ENCODE peak calls at places on chromosomes 6 and 20, in nine cellular contexts. V, R, S, U, X, H, W, B and C are unnamed samples.

GRCh38 chr6:166691199-166691598 is 64.1 kb upstream of the RPS6KA2 start:
- DNase-seq in B (no peak), X (no peak), W (no peak), V (no peak), U (no peak), H (peak), S (no peak), R (no peak), C (no peak)

GRCh38 chr20:48722002-48722731 is 105.6 kb downstream of the PREX1 start:
- DNase-seq in U (no peak), B (no peak), W (no peak), H (no peak), X (no peak), S (no peak), V (no peak), R (no peak), C (no peak)

GRCh38 chr6:90233994-90234393 is 62.6 kb downstream of the BACH2 start:
- DNase-seq in R (no peak), W (no peak), U (no peak), V (no peak), H (no peak), S (peak), X (no peak), B (no peak), C (no peak)

GRCh38 chr20:19378057-19378456 is 165.6 kb downstream of the SLC24A3 start:
- DNase-seq in W (no peak), X (no peak), R (no peak), U (no peak), H (no peak), S (no peak), V (no peak), B (no peak), C (no peak)

GRCh38 chr6:11013671-11014070 is 30.4 kb downstream of the ELOVL2 start:
- DNase-seq in B (no peak), R (no peak), W (no peak), H (no peak), V (no peak), X (peak), U (no peak), S (no peak), C (peak)

GRCh38 chr6:42361036-42361435 is 90.7 kb downstream of the TRERF1 start:
- DNase-seq in H (no peak), U (no peak), S (no peak), B (no peak), V (no peak), R (no peak), X (no peak), W (no peak), C (no peak)

GRCh38 chr20:36306557-36307411 is 645 bp downstream of the DLGAP4 start:
- DNase-seq in V (no peak), W (no peak), B (no peak), R (no peak), S (no peak), U (no peak), X (peak), H (no peak), C (no peak)

GRCh38 chr6:56866917-56867522 is 87.9 kb upstream of the BEND6 start:
- DNase-seq in R (no peak), W (no peak), X (no peak), V (no peak), S (no peak), B (no peak), U (no peak), H (no peak), C (no peak)

GRCh38 chr20:60652615-60653014 is 599.4 kb upstream of the CDH4 start:
- DNase-seq in V (no peak), X (no peak), H (no peak), R (no peak), U (no peak), S (no peak), W (no peak), B (no peak), C (no peak)

GRCh38 chr20:59010321-59010994 is 3.4 kb upstream of the CTSZ start:
- DNase-seq in U (no peak), S (no peak), R (peak), B (no peak), X (no peak), V (no peak), H (no peak), W (no peak), C (no peak)

GRCh38 chr6:85986681-85987080 is 344.0 kb upstream of the SYNCRIP start:
- DNase-seq in S (no peak), W (no peak), X (no peak), V (no peak), U (no peak), R (no peak), H (no peak), B (no peak), C (no peak)

GRCh38 chr20:49385471-49385870 is 97.0 kb downstream of the KCNB1 start:
- DNase-seq in U (no peak), R (no peak), S (no peak), W (no peak), B (peak), X (peak), V (no peak), H (no peak), C (peak)

GRCh38 chr6:137025786-137026730 is 18.7 kb downstream of the IL20RA start:
- DNase-seq in R (no peak), V (no peak), X (no peak), H (no peak), S (no peak), U (no peak), W (no peak), B (no peak), C (no peak)

GRCh38 chr6:1636971-1637871 is 27.5 kb downstream of the FOXC1 start:
- DNase-seq in X (no peak), S (no peak), U (no peak), B (peak), V (no peak), R (peak), W (no peak), H (no peak), C (peak)

GRCh38 chr6:139135578-139136545 is 982 bp downstream of the HECA start:
- DNase-seq in V (peak), X (peak), W (peak), S (peak), H (no peak), R (peak), B (no peak), U (peak), C (peak)

GRCh38 chr6:110430236-110430635 is 14.9 kb upstream of the DDO start:
- DNase-seq in V (no peak), X (peak), R (no peak), H (no peak), B (no peak), U (no peak), S (no peak), W (no peak), C (peak)

GRCh38 chr6:6582111-6582510 is 6.4 kb upstream of the LY86 start:
- DNase-seq in H (no peak), W (no peak), R (no peak), X (no peak), S (no peak), U (no peak), V (no peak), B (no peak), C (no peak)

GRCh38 chr20:10795286-10796026 is 121.7 kb upstream of the JAG1 start:
- DNase-seq in R (no peak), B (no peak), V (no peak), U (no peak), W (no peak), S (no peak), X (no peak), H (no peak), C (no peak)

GRCh38 chr20:61192254-61192950 is 59.7 kb upstream of the CDH4 start:
- DNase-seq in W (no peak), H (no peak), X (no peak), V (no peak), B (no peak), R (no peak), S (no peak), U (no peak), C (no peak)

GRCh38 chr6:69914015-69914485 is 47.7 kb downstream of the COL19A1 start:
- DNase-seq in S (no peak), U (no peak), B (peak), H (no peak), W (no peak), V (no peak), X (peak), R (no peak), C (peak)

GRCh38 chr6:3751019-3751729 is at the start of gene PXDC1:
- DNase-seq in R (no peak), V (no peak), H (no peak), U (no peak), S (no peak), W (no peak), X (peak), B (no peak), C (peak)

GRCh38 chr6:36963451-36964290 is 9.1 kb downstream of the PI16 start:
- DNase-seq in H (no peak), U (no peak), R (peak), V (no peak), B (peak), S (no peak), X (no peak), W (no peak), C (no peak)

GRCh38 chr6:1786455-1787108 is 176.9 kb downstream of the FOXC1 start:
- DNase-seq in V (no peak), H (no peak), S (no peak), W (no peak), R (no peak), X (no peak), U (no peak), B (no peak), C (no peak)

GRCh38 chr6:50699086-50699886 is 14.0 kb upstream of the TFAP2D start:
- DNase-seq in S (no peak), U (no peak), V (no peak), B (no peak), R (no peak), X (peak), W (no peak), H (no peak), C (peak)

GRCh38 chr6:12311106-12311505 is 20.9 kb downstream of the EDN1 start:
- DNase-seq in S (no peak), U (no peak), R (no peak), B (no peak), H (no peak), W (no peak), X (no peak), V (no peak), C (no peak)

GRCh38 chr20:56860413-56860812 is 231.3 kb downstream of the TFAP2C start:
- DNase-seq in U (no peak), X (no peak), H (no peak), S (no peak), B (no peak), W (no peak), V (no peak), R (no peak), C (no peak)

GRCh38 chr6:112010328-112010727 is 43.6 kb upstream of the CCN6 start:
- DNase-seq in X (no peak), S (no peak), U (peak), H (no peak), B (no peak), W (no peak), R (no peak), V (no peak), C (no peak)

GRCh38 chr6:167509853-167510220 is 185.0 kb downstream of the TTLL2 start:
- DNase-seq in V (no peak), R (no peak), H (no peak), W (no peak), S (no peak), X (no peak), U (no peak), B (no peak), C (no peak)

GRCh38 chr6:1745814-1746213 is 136.1 kb downstream of the FOXC1 start:
- DNase-seq in H (no peak), V (no peak), W (no peak), S (no peak), U (no peak), B (no peak), X (no peak), R (no peak), C (no peak)

GRCh38 chr6:140441256-140441655 is 1066.8 kb upstream of the CITED2 start:
- DNase-seq in X (peak), U (peak), W (no peak), S (no peak), B (no peak), H (no peak), V (no peak), R (no peak), C (peak)

GRCh38 chr6:27940766-27941165 is 16.3 kb upstream of the OR2B6 start:
- DNase-seq in X (no peak), S (no peak), U (no peak), H (no peak), W (no peak), R (no peak), V (no peak), B (no peak), C (no peak)

GRCh38 chr20:14860410-14860814 is 523.0 kb upstream of the FLRT3 start:
- DNase-seq in U (no peak), S (no peak), W (no peak), V (no peak), B (peak), R (no peak), X (peak), H (no peak), C (peak)

GRCh38 chr6:75268121-75268987 is 16.2 kb downstream of the TMEM30A start:
- DNase-seq in W (no peak), S (no peak), X (peak), R (no peak), V (no peak), H (no peak), U (no peak), B (no peak), C (peak)

GRCh38 chr6:99348220-99348822 is 1.2 kb downstream of the FAXC start:
- DNase-seq in R (no peak), X (no peak), W (no peak), S (no peak), H (no peak), B (no peak), U (no peak), V (no peak), C (no peak)

GRCh38 chr6:1801401-1801800 is 191.7 kb downstream of the FOXC1 start:
- DNase-seq in W (no peak), U (no peak), X (no peak), S (no peak), R (no peak), B (no peak), H (no peak), V (no peak), C (no peak)

GRCh38 chr6:34974249-34974642 is 85.2 kb downstream of the ANKS1A start:
- DNase-seq in U (no peak), R (no peak), V (no peak), B (no peak), W (no peak), H (no peak), X (no peak), S (no peak), C (no peak)

GRCh38 chr6:12529364-12530019 is 187.1 kb upstream of the PHACTR1 start:
- DNase-seq in B (no peak), V (no peak), U (no peak), S (no peak), H (no peak), W (no peak), X (no peak), R (no peak), C (no peak)

GRCh38 chr6:80132942-80133517 is 26.6 kb downstream of the BCKDHB start:
- DNase-seq in X (peak), R (peak), W (peak), U (no peak), B (peak), H (peak), V (no peak), S (peak), C (peak)